ENCODE peak calls at places on chromosome 6, in six cellular contexts. B is mammary epithelial cell, A is HepG2, V is cardiac muscle cell, X is OCI-LY7, L is A673. P is an unnamed sample.

GRCh38 chr6:34914358-34914757 is 25.3 kb downstream of the ANKS1A start:
- DNase-seq in B (no peak), L (no peak), V (no peak), A (no peak), X (no peak), P (no peak)

GRCh38 chr6:83055366-83055964 is 10.2 kb downstream of the UBE3D start:
- DNase-seq in V (peak), B (no peak), L (peak), A (peak), X (peak), P (peak)

GRCh38 chr6:149330133-149330532 is 12.6 kb downstream of the TAB2 start:
- DNase-seq in X (no peak), V (no peak), B (no peak), A (no peak), L (no peak), P (no peak)

GRCh38 chr6:41488392-41489129 is 57.6 kb upstream of the FOXP4 start:
- DNase-seq in A (peak), L (no peak), V (peak), B (peak), X (no peak), P (peak)

GRCh38 chr6:29641430-29642213 is 8.6 kb upstream of the GABBR1 start:
- DNase-seq in B (peak), A (no peak), X (no peak), V (no peak), L (no peak), P (no peak)

GRCh38 chr6:76697585-76697984 is 625.1 kb upstream of the IMPG1 start:
- DNase-seq in A (no peak), X (no peak), V (no peak), L (no peak), B (no peak), P (no peak)

GRCh38 chr6:159013229-159013628 is 13.2 kb upstream of the RSPH3 start:
- DNase-seq in B (no peak), L (no peak), A (no peak), X (peak), V (no peak), P (no peak)

GRCh38 chr6:164133095-164133494 is 718.6 kb downstream of the QKI start:
- DNase-seq in B (no peak), V (no peak), X (no peak), L (no peak), A (no peak), P (no peak)

GRCh38 chr6:68238097-68238597 is 396.9 kb upstream of the ADGRB3 start:
- DNase-seq in A (no peak), B (no peak), X (no peak), V (no peak), L (peak), P (peak)

GRCh38 chr6:138538390-138539031 is 39.2 kb upstream of the NHSL1 start:
- DNase-seq in A (peak), V (no peak), X (no peak), B (no peak), L (no peak), P (no peak)

GRCh38 chr6:13508711-13509705 is 21.6 kb upstream of the GFOD1 start:
- DNase-seq in A (no peak), X (no peak), L (peak), B (no peak), V (no peak), P (peak)

GRCh38 chr6:45049188-45049843 is 278.8 kb upstream of the RUNX2 start:
- DNase-seq in B (peak), X (no peak), A (peak), L (peak), V (no peak), P (no peak)

GRCh38 chr6:63643862-63644261 is 8.3 kb downstream of the PHF3 start:
- DNase-seq in V (no peak), X (peak), B (no peak), L (peak), A (no peak), P (no peak)

GRCh38 chr6:138588805-138589434 is 89.6 kb upstream of the NHSL1 start:
- DNase-seq in L (peak), B (peak), X (peak), A (peak), V (peak), P (peak)

GRCh38 chr6:109241199-109241598 is 141.1 kb downstream of the CD164 start:
- DNase-seq in L (no peak), V (no peak), B (peak), X (no peak), A (no peak), P (no peak)

GRCh38 chr6:25499851-25500250 is 152.2 kb upstream of the SCGN start:
- DNase-seq in V (no peak), X (no peak), A (no peak), B (peak), L (peak), P (no peak)

GRCh38 chr6:43355862-43356590 is 13.4 kb downstream of the ZNF318 start:
- DNase-seq in X (peak), B (no peak), V (peak), L (peak), A (peak), P (no peak)

GRCh38 chr6:108293527-108294296 is 1.1 kb upstream of the AFG1L start:
- DNase-seq in A (no peak), V (no peak), B (no peak), X (no peak), L (peak), P (no peak)

GRCh38 chr6:27966044-27966443 is 9.0 kb downstream of the OR2B6 start:
- DNase-seq in X (peak), V (no peak), L (no peak), B (no peak), A (no peak), P (no peak)

GRCh38 chr6:107728564-107728897 is 95.6 kb downstream of the SCML4 start:
- DNase-seq in X (no peak), L (no peak), A (no peak), V (no peak), B (no peak), P (no peak)

GRCh38 chr6:117188627-117189201 is 76.6 kb upstream of the VGLL2 start:
- DNase-seq in A (no peak), L (peak), X (peak), B (no peak), V (no peak), P (no peak)
- TF ChIP-seq CTCF in A (peak), L (peak), X (peak), B (peak), V (peak), P (peak)

GRCh38 chr6:6785163-6785521 is 196.6 kb downstream of the LY86 start:
- DNase-seq in V (no peak), B (no peak), A (no peak), L (no peak), X (no peak), P (no peak)
- TF ChIP-seq CTCF in V (no peak), B (no peak), A (no peak), L (no peak), X (no peak), P (no peak)

DNA sequence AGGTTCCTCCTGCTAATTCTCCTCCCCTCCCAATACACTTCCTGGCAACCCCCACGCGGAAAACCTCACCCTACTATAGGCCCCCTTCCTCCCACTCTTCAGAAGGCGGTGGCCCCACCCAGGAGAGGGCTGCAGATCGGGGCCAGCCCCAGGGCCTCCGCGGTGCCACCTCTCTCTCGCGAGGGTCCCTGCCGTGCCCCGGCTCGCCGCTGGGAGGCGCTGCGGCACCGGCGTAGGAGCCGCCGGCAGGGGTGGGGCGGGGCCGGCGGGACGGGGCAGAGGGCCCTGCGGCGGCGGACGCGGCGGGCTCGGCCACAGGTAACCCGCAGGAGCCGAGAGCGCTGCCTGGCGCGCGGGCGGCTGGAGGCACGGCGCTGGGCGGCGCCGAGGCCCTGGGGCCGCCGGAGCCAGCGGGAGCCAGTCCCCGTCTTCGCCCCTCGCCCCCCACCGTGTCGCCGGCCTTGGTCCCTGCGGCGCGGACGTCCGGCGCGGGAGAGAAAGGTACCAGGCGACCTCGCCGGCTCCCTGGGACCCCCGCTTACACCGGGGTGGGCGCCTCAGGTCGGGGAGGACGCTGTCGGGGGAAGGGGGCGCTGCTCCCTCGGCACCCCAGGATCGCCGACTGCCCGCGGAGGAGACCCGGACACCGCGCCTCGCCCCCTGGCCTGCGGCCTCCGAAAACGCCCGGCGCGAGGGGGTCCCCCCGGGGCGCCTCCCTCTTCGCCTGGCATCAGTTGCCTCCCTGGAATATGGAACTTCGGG is at the start of gene ANKRD6:
- DNase-seq in X (peak), A (peak), V (peak), B (peak), L (peak), P (peak)
- TF ChIP-seq CTCF in X (peak), A (peak), V (peak), B (peak), L (peak), P (peak)

DNA sequence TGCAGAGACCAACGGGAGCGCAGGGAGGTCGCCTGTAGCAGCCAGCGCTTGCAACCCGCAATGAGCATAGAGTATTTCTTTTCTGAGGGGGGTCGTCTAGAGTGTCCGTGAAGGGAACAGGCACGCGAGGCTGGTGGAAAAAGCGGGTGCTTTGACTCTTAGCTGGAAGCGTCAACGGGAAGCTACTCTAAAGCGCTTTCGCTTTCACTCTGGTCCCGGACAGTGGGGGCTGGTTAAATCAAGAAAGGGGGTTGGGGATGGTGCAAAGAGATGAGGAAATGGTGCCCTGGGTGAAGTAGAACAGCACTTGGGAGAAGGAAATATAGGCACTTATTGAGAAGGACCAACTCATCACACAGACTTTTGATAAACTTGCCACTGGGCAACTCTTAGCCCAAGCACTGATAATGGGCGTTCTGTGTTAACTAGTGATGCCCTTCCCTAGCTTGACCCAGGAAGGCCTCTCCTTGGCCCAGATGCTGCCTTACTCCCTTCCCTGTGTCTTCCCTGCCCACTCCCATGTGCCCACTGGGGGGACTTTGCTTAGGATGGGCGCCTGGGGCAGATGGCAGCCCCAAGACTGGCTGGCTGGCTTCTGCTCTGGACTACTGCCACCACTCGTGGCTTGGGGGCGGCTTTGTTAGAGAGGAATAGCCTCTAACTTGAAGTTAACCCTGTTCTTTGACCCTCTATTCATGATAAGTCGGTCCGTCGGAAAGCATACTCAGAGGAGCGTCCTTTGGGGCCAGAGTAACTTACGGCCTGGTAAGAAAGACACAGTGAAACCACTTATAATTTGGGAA is 585 bp downstream of the PSMB9 start:
- DNase-seq in L (no peak), B (peak), A (no peak), V (no peak), X (peak), P (peak)
- TF ChIP-seq CTCF in L (no peak), B (no peak), A (no peak), V (no peak), X (no peak), P (no peak)

DNA sequence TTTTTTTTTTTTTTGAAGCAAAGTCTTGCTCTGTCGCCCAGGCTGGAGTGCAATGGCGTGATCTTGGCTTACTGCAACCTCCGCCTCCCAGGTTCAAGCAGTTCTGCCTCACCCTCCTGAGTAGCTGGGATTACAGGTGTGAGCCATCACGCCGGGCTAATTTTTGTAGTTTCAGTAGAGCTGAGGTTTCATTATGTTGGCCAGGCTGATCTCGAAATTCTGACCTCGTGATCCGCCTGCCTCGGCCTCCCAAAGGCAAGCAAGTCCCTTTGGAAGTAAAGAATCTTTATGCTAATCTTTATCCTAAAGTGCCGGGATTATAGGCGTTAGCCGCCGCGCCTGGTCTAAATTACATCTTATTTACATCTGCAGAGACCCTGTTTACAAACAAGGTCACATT is 1.5 kb downstream of the PSMG4 start:
- DNase-seq in B (no peak), V (no peak), A (no peak), X (no peak), L (no peak), P (no peak)
- TF ChIP-seq CTCF in B (no peak), V (no peak), A (no peak), X (no peak), L (no peak), P (no peak)